ENCODE peak calls at places on chromosomes 16 and 17, in seven cellular contexts. C is stimulated activated CD4-positive, alpha-beta T cell treated with anti-CD3 and anti-CD28 coated beads, Interleukin-2, amount 100 ng/mL, for 48 hours; Q is mucosa of descending colon; L is activated CD4-positive, alpha-beta T cell treated with anti-CD3 and anti-CD28 coated beads for 36 hours; P is T-helper 1 cell; F is mesenteric fat pad; D is non-pigmented ciliary epithelial cell. X is an unnamed sample.

GRCh38 chr17:73142763-73143395 is 21.9 kb upstream of the SSTR2 start:
- DNase-seq in C (no peak), Q (no peak), L (peak), P (no peak), F (no peak), D (no peak), X (no peak)

GRCh38 chr17:75059369-75060345 is 12.6 kb downstream of the KCTD2 start:
- DNase-seq in C (no peak), Q (no peak), L (no peak), P (no peak), F (no peak), D (no peak), X (no peak)

GRCh38 chr17:45093444-45094110 is 32.5 kb downstream of the NMT1 start:
- DNase-seq in C (no peak), Q (no peak), L (no peak), P (no peak), F (no peak), D (no peak), X (no peak)

GRCh38 chr17:72360386-72360940 is 239.6 kb downstream of the SOX9 start:
- DNase-seq in C (no peak), Q (no peak), L (no peak), P (no peak), F (no peak), D (no peak), X (no peak)

GRCh38 chr16:86033016-86033474 is 134.1 kb downstream of the IRF8 start:
- DNase-seq in C (no peak), Q (no peak), L (no peak), P (no peak), F (peak), D (no peak), X (no peak)

GRCh38 chr16:69397821-69398521 is 12.2 kb upstream of the TERF2 start:
- DNase-seq in C (no peak), Q (peak), L (no peak), P (no peak), F (no peak), D (no peak), X (peak)

GRCh38 chr17:11176549-11176948 is 64.5 kb upstream of the SHISA6 start:
- DNase-seq in C (no peak), Q (no peak), L (no peak), P (no peak), F (no peak), D (no peak), X (no peak)

GRCh38 chr16:86012221-86012620 is 113.3 kb downstream of the IRF8 start:
- DNase-seq in C (no peak), Q (no peak), L (no peak), P (no peak), F (no peak), D (no peak), X (no peak)

GRCh38 chr16:89641719-89642187 is 15.8 kb downstream of the CHMP1A start:
- DNase-seq in C (no peak), Q (no peak), L (no peak), P (no peak), F (no peak), D (no peak), X (no peak)

GRCh38 chr16:2398520-2398919 is 30.7 kb upstream of the CCNF start:
- DNase-seq in C (no peak), Q (no peak), L (no peak), P (no peak), F (no peak), D (no peak), X (no peak)

GRCh38 chr16:81251871-81252270 is 13.4 kb downstream of the BCO1 start:
- DNase-seq in C (no peak), Q (no peak), L (no peak), P (no peak), F (no peak), D (peak), X (no peak)

GRCh38 chr16:73771196-73771595 is 525.4 kb upstream of the PSMD7 start:
- DNase-seq in C (no peak), Q (no peak), L (no peak), P (no peak), F (no peak), D (no peak), X (no peak)

GRCh38 chr16:15592324-15592723 is 50.6 kb downstream of the MARF1 start:
- DNase-seq in C (no peak), Q (no peak), L (peak), P (peak), F (no peak), D (no peak), X (no peak)